ENCODE peak calls at places on chromosomes 2 and 18, in eight cellular contexts. One of them, this sample, is unnamed.

GRCh38 chr2:45390433-45390832 is 220.6 kb downstream of the SRBD1 start:
- DNase-seq in HAP-1: no peak
- DNase-seq in Peyer's patch: no peak
- DNase-seq in thoracic aorta: no peak
- DNase-seq in H7: peak; percentile 1
- DNase-seq in A549: no peak
- DNase-seq in left ventricle myocardium inferior: no peak
- DNase-seq in CD8-positive, alpha-beta T cell: no peak
- DNase-seq in this sample: no peak

GRCh38 chr2:196075196-196075595 is 6.6 kb upstream of the DNAH7 start:
- DNase-seq in H7: no peak
- DNase-seq in Peyer's patch: no peak
- DNase-seq in thoracic aorta: no peak
- DNase-seq in left ventricle myocardium inferior: no peak
- DNase-seq in A549: no peak
- DNase-seq in HAP-1: no peak
- DNase-seq in CD8-positive, alpha-beta T cell: no peak
- DNase-seq in this sample: no peak

GRCh38 chr2:225117061-225117716 is 74.9 kb upstream of the DOCK10 start:
- DNase-seq in thoracic aorta: no peak
- DNase-seq in A549: no peak
- DNase-seq in H7: no peak
- DNase-seq in CD8-positive, alpha-beta T cell: no peak
- DNase-seq in left ventricle myocardium inferior: no peak
- DNase-seq in Peyer's patch: no peak
- DNase-seq in HAP-1: no peak
- DNase-seq in this sample: no peak

GRCh38 chr18:5975111-5975622 is 79.8 kb upstream of the TMEM200C start:
- DNase-seq in Peyer's patch: no peak
- DNase-seq in left ventricle myocardium inferior: no peak
- DNase-seq in A549: no peak
- DNase-seq in H7: peak; percentile 30
- DNase-seq in thoracic aorta: no peak
- DNase-seq in CD8-positive, alpha-beta T cell: no peak
- DNase-seq in HAP-1: no peak
- DNase-seq in this sample: no peak

GRCh38 chr2:10337449-10337848 is 34.7 kb downstream of the HPCAL1 start:
- DNase-seq in left ventricle myocardium inferior: no peak
- DNase-seq in A549: no peak
- DNase-seq in H7: no peak
- DNase-seq in CD8-positive, alpha-beta T cell: no peak
- DNase-seq in HAP-1: no peak
- DNase-seq in thoracic aorta: no peak
- DNase-seq in Peyer's patch: no peak
- DNase-seq in this sample: no peak

GRCh38 chr18:10270160-10270571 is 184.3 kb upstream of the APCDD1 start:
- DNase-seq in CD8-positive, alpha-beta T cell: no peak
- DNase-seq in thoracic aorta: no peak
- DNase-seq in HAP-1: no peak
- DNase-seq in H7: no peak
- DNase-seq in left ventricle myocardium inferior: peak; percentile 37
- DNase-seq in Peyer's patch: no peak
- DNase-seq in A549: no peak
- DNase-seq in this sample: no peak

GRCh38 chr2:206937519-206937918 is 1.8 kb upstream of the CPO start:
- DNase-seq in HAP-1: no peak
- DNase-seq in thoracic aorta: no peak
- DNase-seq in H7: no peak
- DNase-seq in left ventricle myocardium inferior: no peak
- DNase-seq in CD8-positive, alpha-beta T cell: no peak
- DNase-seq in Peyer's patch: no peak
- DNase-seq in A549: no peak
- DNase-seq in this sample: no peak

GRCh38 chr2:40346535-40347354 is 105.1 kb downstream of the SLC8A1 start:
- DNase-seq in HAP-1: no peak
- DNase-seq in A549: no peak
- DNase-seq in left ventricle myocardium inferior: no peak
- DNase-seq in Peyer's patch: no peak
- DNase-seq in thoracic aorta: no peak
- DNase-seq in CD8-positive, alpha-beta T cell: no peak
- DNase-seq in H7: no peak
- DNase-seq in this sample: no peak

GRCh38 chr18:2087877-2088673 is 483.2 kb downstream of the METTL4 start:
- DNase-seq in HAP-1: no peak
- DNase-seq in H7: no peak
- DNase-seq in left ventricle myocardium inferior: peak; percentile 69
- DNase-seq in Peyer's patch: no peak
- DNase-seq in thoracic aorta: no peak
- DNase-seq in A549: no peak
- DNase-seq in CD8-positive, alpha-beta T cell: no peak
- DNase-seq in this sample: no peak

GRCh38 chr18:50654211-50654610 is 94.3 kb downstream of the MAPK4 start:
- DNase-seq in HAP-1: no peak
- DNase-seq in Peyer's patch: no peak
- DNase-seq in thoracic aorta: no peak
- DNase-seq in left ventricle myocardium inferior: no peak
- DNase-seq in H7: no peak
- DNase-seq in CD8-positive, alpha-beta T cell: no peak
- DNase-seq in A549: no peak
- DNase-seq in this sample: no peak

GRCh38 chr18:13889661-13890060 is 25.7 kb downstream of the MC2R start:
- DNase-seq in CD8-positive, alpha-beta T cell: no peak
- DNase-seq in A549: peak; percentile 7
- DNase-seq in Peyer's patch: no peak
- DNase-seq in H7: no peak
- DNase-seq in HAP-1: no peak
- DNase-seq in left ventricle myocardium inferior: no peak
- DNase-seq in thoracic aorta: no peak
- DNase-seq in this sample: no peak

GRCh38 chr18:27674411-27674810 is 489.3 kb upstream of the CHST9 start:
- DNase-seq in HAP-1: no peak
- DNase-seq in Peyer's patch: no peak
- DNase-seq in CD8-positive, alpha-beta T cell: no peak
- DNase-seq in left ventricle myocardium inferior: no peak
- DNase-seq in H7: no peak
- DNase-seq in thoracic aorta: no peak
- DNase-seq in A549: no peak
- DNase-seq in this sample: no peak

GRCh38 chr2:6957910-6958615 is 40.9 kb downstream of the RNF144A start:
- DNase-seq in HAP-1: no peak
- DNase-seq in left ventricle myocardium inferior: no peak
- DNase-seq in A549: no peak
- DNase-seq in H7: no peak
- DNase-seq in thoracic aorta: no peak
- DNase-seq in Peyer's patch: no peak
- DNase-seq in CD8-positive, alpha-beta T cell: no peak
- DNase-seq in this sample: no peak

DNA sequence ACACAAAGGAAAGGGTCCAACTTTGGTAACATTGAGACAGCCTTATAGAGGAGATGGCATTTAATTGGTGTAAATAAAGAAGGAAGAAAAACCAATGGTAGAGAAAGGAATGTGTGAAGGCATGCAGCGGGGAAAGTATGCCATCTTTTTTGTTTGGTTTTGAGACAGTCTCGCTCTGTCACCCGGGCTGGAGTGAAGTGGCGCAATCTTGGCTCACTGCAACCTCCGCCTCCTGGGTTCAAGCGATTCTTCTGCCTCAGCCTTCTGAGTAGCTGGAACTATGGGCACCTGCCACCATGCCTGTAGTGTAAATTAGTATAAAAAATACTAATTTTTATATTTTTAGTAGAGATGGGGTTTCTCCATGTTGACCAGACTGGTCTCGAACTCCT is 6.4 kb downstream of the RIOK3 start:
- DNase-seq in CD8-positive, alpha-beta T cell: no peak
- DNase-seq in left ventricle myocardium inferior: no peak
- DNase-seq in Peyer's patch: no peak
- DNase-seq in HAP-1: no peak
- DNase-seq in thoracic aorta: no peak
- DNase-seq in A549: no peak
- DNase-seq in H7: no peak
- DNase-seq in this sample: no peak
- H3K4me3 ChIP-seq in CD8-positive, alpha-beta T cell: no peak overlapping the region
- H3K4me3 ChIP-seq in left ventricle myocardium inferior: no peak overlapping the region
- H3K4me3 ChIP-seq in Peyer's patch: no peak overlapping the region
- H3K4me3 ChIP-seq in HAP-1: no peak overlapping the region
- H3K4me3 ChIP-seq in thoracic aorta: no peak overlapping the region
- H3K4me3 ChIP-seq in A549: no peak overlapping the region
- H3K4me3 ChIP-seq in H7: no peak overlapping the region
- H3K4me3 ChIP-seq in this sample: no peak overlapping the region

GRCh38 chr2:24919977-24920812 is at the start of gene ADCY3:
- DNase-seq in CD8-positive, alpha-beta T cell: peak; percentile 17
- DNase-seq in H7: peak; percentile 93
- DNase-seq in A549: peak; percentile 66
- DNase-seq in HAP-1: peak; percentile 36
- DNase-seq in left ventricle myocardium inferior: peak; percentile 67
- DNase-seq in thoracic aorta: no peak
- DNase-seq in Peyer's patch: peak; percentile 78
- DNase-seq in this sample: peak; percentile 44

GRCh38 chr2:24917731-24918325 is 2.2 kb downstream of the ADCY3 start:
- DNase-seq in A549: no peak
- DNase-seq in Peyer's patch: no peak
- DNase-seq in H7: no peak
- DNase-seq in HAP-1: no peak
- DNase-seq in left ventricle myocardium inferior: no peak
- DNase-seq in CD8-positive, alpha-beta T cell: no peak
- DNase-seq in thoracic aorta: no peak
- DNase-seq in this sample: no peak

GRCh38 chr2:24919100-24919976 is 699 bp downstream of the ADCY3 start:
- DNase-seq in thoracic aorta: no peak
- DNase-seq in Peyer's patch: peak; percentile 63
- DNase-seq in H7: peak; percentile 83
- DNase-seq in HAP-1: peak; percentile 20
- DNase-seq in left ventricle myocardium inferior: no peak
- DNase-seq in A549: peak; percentile 55
- DNase-seq in CD8-positive, alpha-beta T cell: peak; percentile 34
- DNase-seq in this sample: peak; percentile 67

GRCh38 chr2:24917086-24917485 is 3.0 kb downstream of the ADCY3 start:
- DNase-seq in left ventricle myocardium inferior: no peak
- DNase-seq in HAP-1: no peak
- DNase-seq in CD8-positive, alpha-beta T cell: no peak
- DNase-seq in thoracic aorta: no peak
- DNase-seq in A549: no peak
- DNase-seq in H7: no peak
- DNase-seq in Peyer's patch: no peak
- DNase-seq in this sample: no peak

GRCh38 chr2:24918326-24919099 is 1.5 kb downstream of the ADCY3 start:
- DNase-seq in CD8-positive, alpha-beta T cell: no peak
- DNase-seq in thoracic aorta: no peak
- DNase-seq in left ventricle myocardium inferior: no peak
- DNase-seq in HAP-1: no peak
- DNase-seq in A549: no peak
- DNase-seq in H7: no peak
- DNase-seq in Peyer's patch: no peak
- DNase-seq in this sample: no peak
- H3K4me3 ChIP-seq in CD8-positive, alpha-beta T cell: peak overlapping the region; percentile 46
- H3K4me3 ChIP-seq in thoracic aorta: peak overlapping the region; percentile 82
- H3K4me3 ChIP-seq in left ventricle myocardium inferior: peak overlapping the region; percentile 76
- H3K4me3 ChIP-seq in HAP-1: peak overlapping the region; percentile 46
- H3K4me3 ChIP-seq in A549: peak overlapping the region; percentile 92
- H3K4me3 ChIP-seq in H7: no peak overlapping the region
- H3K4me3 ChIP-seq in Peyer's patch: peak overlapping the region; percentile 76
- H3K4me3 ChIP-seq in this sample: peak overlapping the region; percentile 55

GRCh38 chr2:218878941-218879761 is 1.5 kb upstream of the WNT10A start:
- DNase-seq in Peyer's patch: peak; percentile 37
- DNase-seq in thoracic aorta: no peak
- DNase-seq in H7: peak; percentile 68
- DNase-seq in left ventricle myocardium inferior: peak; percentile 12
- DNase-seq in CD8-positive, alpha-beta T cell: no peak
- DNase-seq in HAP-1: no peak
- DNase-seq in A549: no peak
- DNase-seq in this sample: no peak

GRCh38 chr2:218881744-218882462 is 1.3 kb downstream of the WNT10A start:
- DNase-seq in CD8-positive, alpha-beta T cell: no peak
- DNase-seq in left ventricle myocardium inferior: no peak
- DNase-seq in thoracic aorta: no peak
- DNase-seq in Peyer's patch: peak; percentile 4
- DNase-seq in HAP-1: no peak
- DNase-seq in A549: no peak
- DNase-seq in H7: peak; percentile 49
- DNase-seq in this sample: no peak

GRCh38 chr2:218878486-218878885 is 2.2 kb upstream of the WNT10A start:
- DNase-seq in thoracic aorta: no peak
- DNase-seq in HAP-1: no peak
- DNase-seq in left ventricle myocardium inferior: peak; percentile 13
- DNase-seq in CD8-positive, alpha-beta T cell: no peak
- DNase-seq in A549: no peak
- DNase-seq in H7: no peak
- DNase-seq in Peyer's patch: no peak
- DNase-seq in this sample: no peak

GRCh38 chr2:218880749-218881594 is at the start of gene WNT10A:
- DNase-seq in Peyer's patch: peak; percentile 29
- DNase-seq in left ventricle myocardium inferior: no peak
- DNase-seq in CD8-positive, alpha-beta T cell: no peak
- DNase-seq in HAP-1: no peak
- DNase-seq in A549: no peak
- DNase-seq in H7: peak; percentile 67
- DNase-seq in thoracic aorta: no peak
- DNase-seq in this sample: no peak

DNA sequence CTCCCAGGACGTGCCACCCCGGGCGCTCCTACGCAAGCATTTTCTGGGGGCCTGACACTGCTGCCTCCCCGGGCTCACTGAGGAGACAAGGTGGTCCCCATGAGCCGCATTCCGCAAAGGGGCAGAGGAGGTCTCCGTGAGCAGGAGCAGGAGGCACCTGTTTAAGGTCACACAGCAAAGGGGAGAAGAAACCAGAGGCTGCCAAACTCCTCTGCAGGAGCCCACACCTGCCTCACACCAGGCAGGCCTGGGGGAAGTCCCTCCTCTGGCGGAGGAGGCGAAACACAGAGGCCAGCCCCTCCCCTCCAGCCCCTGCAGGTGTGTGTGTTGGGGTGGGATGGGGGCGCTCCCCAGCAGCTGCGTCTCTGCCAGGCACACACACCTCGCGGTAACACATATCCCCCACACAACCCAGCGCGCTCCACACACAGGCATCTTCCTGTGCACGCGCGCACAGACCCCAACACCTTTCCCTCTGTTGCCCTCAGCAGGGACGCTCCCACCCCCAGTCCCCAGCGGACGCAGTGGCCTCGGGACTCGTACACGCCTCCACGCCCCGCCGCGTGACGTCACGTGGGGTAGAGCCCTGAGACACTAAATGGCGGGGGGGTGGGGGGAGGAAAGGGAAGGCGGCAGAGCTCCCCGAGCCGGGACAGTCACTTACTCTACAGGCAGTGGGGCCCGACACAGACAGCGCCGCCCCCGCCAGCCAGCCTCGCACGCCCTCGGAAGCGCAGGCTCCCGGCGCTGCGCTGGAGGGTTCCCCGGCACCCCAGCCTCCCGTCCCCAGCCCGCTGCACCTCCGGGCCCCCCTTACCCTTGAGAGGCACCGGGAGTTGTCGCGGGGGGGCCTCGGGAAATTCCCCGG is 537 bp upstream of the WNT10A start:
- DNase-seq in left ventricle myocardium inferior: no peak
- DNase-seq in Peyer's patch: no peak
- DNase-seq in H7: peak; percentile 91
- DNase-seq in HAP-1: no peak
- DNase-seq in CD8-positive, alpha-beta T cell: peak; percentile 74
- DNase-seq in A549: no peak
- DNase-seq in thoracic aorta: no peak
- DNase-seq in this sample: peak; percentile 70
- H3K4me3 ChIP-seq in left ventricle myocardium inferior: peak overlapping the region; percentile 51
- H3K4me3 ChIP-seq in Peyer's patch: peak overlapping the region; percentile 65
- H3K4me3 ChIP-seq in H7: no peak overlapping the region
- H3K4me3 ChIP-seq in HAP-1: peak overlapping the region; percentile 21
- H3K4me3 ChIP-seq in CD8-positive, alpha-beta T cell: peak overlapping the region; percentile 61
- H3K4me3 ChIP-seq in A549: peak overlapping the region; percentile 43
- H3K4me3 ChIP-seq in thoracic aorta: peak overlapping the region; percentile 48
- H3K4me3 ChIP-seq in this sample: peak overlapping the region; percentile 44

GRCh38 chr2:24454258-24454657 is 36.8 kb upstream of the NCOA1 start:
- DNase-seq in HAP-1: no peak
- DNase-seq in left ventricle myocardium inferior: no peak
- DNase-seq in Peyer's patch: no peak
- DNase-seq in A549: no peak
- DNase-seq in CD8-positive, alpha-beta T cell: no peak
- DNase-seq in H7: no peak
- DNase-seq in thoracic aorta: no peak
- DNase-seq in this sample: no peak
- H3K4me3 ChIP-seq in HAP-1: no peak overlapping the region
- H3K4me3 ChIP-seq in left ventricle myocardium inferior: peak overlapping the region; percentile 54
- H3K4me3 ChIP-seq in Peyer's patch: no peak overlapping the region
- H3K4me3 ChIP-seq in A549: no peak overlapping the region
- H3K4me3 ChIP-seq in CD8-positive, alpha-beta T cell: no peak overlapping the region
- H3K4me3 ChIP-seq in H7: no peak overlapping the region
- H3K4me3 ChIP-seq in thoracic aorta: peak overlapping the region; percentile 66
- H3K4me3 ChIP-seq in this sample: no peak overlapping the region

This sample was measured in Jurkat, Clone E6-1.